ENCODE peak calls at places on chromosomes 6 and 20, in four cellular contexts. One of them, this sample, is unnamed.
A peak's percentile ranks its signal among the peaks of the same experiment; 100 is the strongest.

GRCh38 chr20:37207176-37207575 is 27.8 kb upstream of the MROH8 start:
- DNase-seq in A549: no peak
- DNase-seq in cardiac fibroblast: no peak
- DNase-seq in glutamatergic neuron: no peak
- DNase-seq in this sample: peak; percentile 82

GRCh38 chr6:147194652-147195403 is 9.4 kb upstream of the STXBP5 start:
- DNase-seq in A549: peak; percentile 34
- DNase-seq in cardiac fibroblast: no peak
- DNase-seq in glutamatergic neuron: no peak
- DNase-seq in this sample: no peak

GRCh38 chr6:1215023-1215422 is 96.9 kb upstream of the FOXQ1 start:
- DNase-seq in A549: no peak
- DNase-seq in cardiac fibroblast: no peak
- DNase-seq in glutamatergic neuron: no peak
- DNase-seq in this sample: no peak

GRCh38 chr6:121794630-121795029 is 359.2 kb downstream of the GJA1 start:
- DNase-seq in A549: peak; percentile 43
- DNase-seq in cardiac fibroblast: peak; percentile 76
- DNase-seq in glutamatergic neuron: no peak
- DNase-seq in this sample: peak; percentile 93

GRCh38 chr6:35972471-35972985 is 51.6 kb upstream of the SRPK1 start:
- DNase-seq in A549: peak; percentile 13
- DNase-seq in cardiac fibroblast: peak; percentile 40
- DNase-seq in glutamatergic neuron: peak; percentile 43
- DNase-seq in this sample: no peak

GRCh38 chr6:21264288-21264818 is 329.2 kb upstream of the SOX4 start:
- DNase-seq in A549: no peak
- DNase-seq in cardiac fibroblast: no peak
- DNase-seq in glutamatergic neuron: no peak
- DNase-seq in this sample: no peak

GRCh38 chr6:23650676-23651075 is 475.3 kb upstream of the NRSN1 start:
- DNase-seq in A549: no peak
- DNase-seq in cardiac fibroblast: no peak
- DNase-seq in glutamatergic neuron: no peak
- DNase-seq in this sample: no peak

GRCh38 chr20:6468751-6469150 is 298.7 kb upstream of the BMP2 start:
- DNase-seq in A549: no peak
- DNase-seq in cardiac fibroblast: no peak
- DNase-seq in glutamatergic neuron: no peak
- DNase-seq in this sample: no peak

GRCh38 chr20:59696476-59696875 is 92.1 kb downstream of the PHACTR3 start:
- DNase-seq in A549: no peak
- DNase-seq in cardiac fibroblast: no peak
- DNase-seq in glutamatergic neuron: no peak
- DNase-seq in this sample: no peak

GRCh38 chr6:105087571-105088211 is 92.1 kb downstream of the POPDC3 start:
- DNase-seq in A549: peak; percentile 57
- DNase-seq in cardiac fibroblast: peak; percentile 76
- DNase-seq in glutamatergic neuron: no peak
- DNase-seq in this sample: peak; percentile 63

GRCh38 chr20:10708342-10709185 is 34.8 kb upstream of the JAG1 start:
- DNase-seq in A549: peak; percentile 86
- DNase-seq in cardiac fibroblast: peak; percentile 77
- DNase-seq in glutamatergic neuron: no peak
- DNase-seq in this sample: no peak

GRCh38 chr20:50788045-50788867 is 6.6 kb upstream of the BCAS4 start:
- DNase-seq in A549: peak; percentile 90
- DNase-seq in cardiac fibroblast: peak; percentile 84
- DNase-seq in glutamatergic neuron: no peak
- DNase-seq in this sample: peak; percentile 64

GRCh38 chr6:117915846-117916245 is 8.8 kb downstream of the SLC35F1 start:
- DNase-seq in A549: no peak
- DNase-seq in cardiac fibroblast: no peak
- DNase-seq in glutamatergic neuron: no peak
- DNase-seq in this sample: no peak

GRCh38 chr20:58669287-58670006 is 18.4 kb downstream of the STX16 start:
- DNase-seq in A549: no peak
- DNase-seq in cardiac fibroblast: no peak
- DNase-seq in glutamatergic neuron: no peak
- DNase-seq in this sample: no peak

GRCh38 chr6:9540534-9541126 is 874.2 kb downstream of the TFAP2A start:
- DNase-seq in A549: peak; percentile 49
- DNase-seq in cardiac fibroblast: peak; percentile 81
- DNase-seq in glutamatergic neuron: no peak
- DNase-seq in this sample: peak; percentile 62

GRCh38 chr20:25212242-25212641 is 16.7 kb downstream of the ENTPD6 start:
- DNase-seq in A549: no peak
- DNase-seq in cardiac fibroblast: no peak
- DNase-seq in glutamatergic neuron: no peak
- DNase-seq in this sample: no peak

GRCh38 chr20:52219441-52219840 is 27.9 kb upstream of the ZFP64 start:
- DNase-seq in A549: peak; percentile 22
- DNase-seq in cardiac fibroblast: no peak
- DNase-seq in glutamatergic neuron: no peak
- DNase-seq in this sample: no peak

GRCh38 chr6:109221543-109222195 is 126.4 kb downstream of the CEP57L1 start:
- DNase-seq in A549: no peak
- DNase-seq in cardiac fibroblast: no peak
- DNase-seq in glutamatergic neuron: no peak
- DNase-seq in this sample: no peak

GRCh38 chr6:70310063-70310694 is 7.3 kb upstream of the COL9A1 start:
- DNase-seq in A549: peak; percentile 54
- DNase-seq in cardiac fibroblast: peak; percentile 56
- DNase-seq in glutamatergic neuron: no peak
- DNase-seq in this sample: peak; percentile 64

GRCh38 chr20:665276-665675 is 10.3 kb downstream of the SCRT2 start:
- DNase-seq in A549: no peak
- DNase-seq in cardiac fibroblast: no peak
- DNase-seq in glutamatergic neuron: no peak
- DNase-seq in this sample: no peak

GRCh38 chr6:45478235-45478634 is 100.5 kb upstream of the SUPT3H start:
- DNase-seq in A549: no peak
- DNase-seq in cardiac fibroblast: peak; percentile 59
- DNase-seq in glutamatergic neuron: no peak
- DNase-seq in this sample: no peak

GRCh38 chr6:6811151-6812002 is 222.9 kb downstream of the LY86 start:
- DNase-seq in A549: peak; percentile 71
- DNase-seq in cardiac fibroblast: peak; percentile 73
- DNase-seq in glutamatergic neuron: no peak
- DNase-seq in this sample: no peak

GRCh38 chr6:45398075-45398817 is 20.5 kb upstream of the SUPT3H start:
- DNase-seq in A549: no peak
- DNase-seq in cardiac fibroblast: no peak
- DNase-seq in glutamatergic neuron: no peak
- DNase-seq in this sample: no peak

GRCh38 chr20:33251496-33251895 is 15.7 kb downstream of the BPIFA1 start:
- DNase-seq in A549: no peak
- DNase-seq in cardiac fibroblast: no peak
- DNase-seq in glutamatergic neuron: no peak
- DNase-seq in this sample: no peak

GRCh38 chr20:49999329-49999728 is 16.5 kb downstream of the SNAI1 start:
- DNase-seq in A549: no peak
- DNase-seq in cardiac fibroblast: no peak
- DNase-seq in glutamatergic neuron: no peak
- DNase-seq in this sample: no peak

GRCh38 chr20:582204-582603 is 27.9 kb downstream of the TCF15 start:
- DNase-seq in A549: no peak
- DNase-seq in cardiac fibroblast: no peak
- DNase-seq in glutamatergic neuron: no peak
- DNase-seq in this sample: no peak

GRCh38 chr6:43129434-43130194 is 41.5 kb upstream of the SRF start:
- DNase-seq in A549: peak; percentile 26
- DNase-seq in cardiac fibroblast: peak; percentile 64
- DNase-seq in glutamatergic neuron: peak; percentile 63
- DNase-seq in this sample: peak; percentile 73

GRCh38 chr6:33088931-33089640 is 13.3 kb downstream of the HLA-DPB1 start:
- DNase-seq in A549: no peak
- DNase-seq in cardiac fibroblast: peak; percentile 40
- DNase-seq in glutamatergic neuron: no peak
- DNase-seq in this sample: no peak

GRCh38 chr6:26327450-26328264 is 37.3 kb upstream of the BTN3A2 start:
- DNase-seq in A549: peak; percentile 87
- DNase-seq in cardiac fibroblast: peak; percentile 70
- DNase-seq in glutamatergic neuron: peak; percentile 84
- DNase-seq in this sample: peak; percentile 36

GRCh38 chr20:5971203-5971602 is 20.8 kb downstream of the MCM8 start:
- DNase-seq in A549: no peak
- DNase-seq in cardiac fibroblast: no peak
- DNase-seq in glutamatergic neuron: no peak
- DNase-seq in this sample: no peak

GRCh38 chr6:53244958-53245357 is 96.3 kb upstream of the GCM1 start:
- DNase-seq in A549: no peak
- DNase-seq in cardiac fibroblast: no peak
- DNase-seq in glutamatergic neuron: no peak
- DNase-seq in this sample: no peak

GRCh38 chr6:8180327-8181161 is 78.2 kb upstream of the EEF1E1 start:
- DNase-seq in A549: no peak
- DNase-seq in cardiac fibroblast: peak; percentile 63
- DNase-seq in glutamatergic neuron: no peak
- DNase-seq in this sample: peak; percentile 58

GRCh38 chr20:41139227-41140093 is 2.1 kb downstream of the PLCG1 start:
- DNase-seq in A549: no peak
- DNase-seq in cardiac fibroblast: no peak
- DNase-seq in glutamatergic neuron: no peak
- DNase-seq in this sample: no peak

GRCh38 chr6:163707385-163708355 is 293.2 kb downstream of the QKI start:
- DNase-seq in A549: no peak
- DNase-seq in cardiac fibroblast: no peak
- DNase-seq in glutamatergic neuron: no peak
- DNase-seq in this sample: peak; percentile 63